ENCODE peak calls at places on chromosomes 4 and X, in five cellular contexts. One of them, this sample, is unnamed.

GRCh38 chr4:80082693-80083092 is 9.7 kb upstream of the ANTXR2 start:
- DNase-seq in CD4-positive, alpha-beta T cell: no peak
- DNase-seq in stimulated activated CD4-positive, alpha-beta T cell treated with anti-CD3 and anti-CD28 coated beads, Interleukin-1b, Interleukin-23, amount 100 ng/mL, for 48 hours: no peak
- DNase-seq in type B pancreatic cell: no peak
- DNase-seq in T-helper 1 cell: no peak
- DNase-seq in this sample: no peak

GRCh38 chr4:184822356-184822755 is 3.4 kb downstream of the ACSL1 start:
- DNase-seq in CD4-positive, alpha-beta T cell: no peak
- DNase-seq in stimulated activated CD4-positive, alpha-beta T cell treated with anti-CD3 and anti-CD28 coated beads, Interleukin-1b, Interleukin-23, amount 100 ng/mL, for 48 hours: no peak
- DNase-seq in type B pancreatic cell: no peak
- DNase-seq in T-helper 1 cell: no peak
- DNase-seq in this sample: no peak

GRCh38 chr4:97152159-97152558 is 991.1 kb downstream of the STPG2 start:
- DNase-seq in CD4-positive, alpha-beta T cell: no peak
- DNase-seq in stimulated activated CD4-positive, alpha-beta T cell treated with anti-CD3 and anti-CD28 coated beads, Interleukin-1b, Interleukin-23, amount 100 ng/mL, for 48 hours: no peak
- DNase-seq in type B pancreatic cell: no peak
- DNase-seq in T-helper 1 cell: no peak
- DNase-seq in this sample: no peak

GRCh38 chrX:154715825-154716224 is 35.1 kb downstream of the GAB3 start:
- DNase-seq in CD4-positive, alpha-beta T cell: no peak
- DNase-seq in stimulated activated CD4-positive, alpha-beta T cell treated with anti-CD3 and anti-CD28 coated beads, Interleukin-1b, Interleukin-23, amount 100 ng/mL, for 48 hours: no peak
- DNase-seq in type B pancreatic cell: no peak
- DNase-seq in T-helper 1 cell: no peak
- DNase-seq in this sample: no peak

GRCh38 chrX:155028749-155029360 is 2.2 kb downstream of the FUNDC2 start:
- DNase-seq in CD4-positive, alpha-beta T cell: no peak
- DNase-seq in stimulated activated CD4-positive, alpha-beta T cell treated with anti-CD3 and anti-CD28 coated beads, Interleukin-1b, Interleukin-23, amount 100 ng/mL, for 48 hours: no peak
- DNase-seq in type B pancreatic cell: no peak
- DNase-seq in T-helper 1 cell: no peak
- DNase-seq in this sample: peak; percentile 4

GRCh38 chrX:108464604-108465003 is 25.0 kb downstream of the COL4A5 start:
- DNase-seq in CD4-positive, alpha-beta T cell: no peak
- DNase-seq in stimulated activated CD4-positive, alpha-beta T cell treated with anti-CD3 and anti-CD28 coated beads, Interleukin-1b, Interleukin-23, amount 100 ng/mL, for 48 hours: no peak
- DNase-seq in type B pancreatic cell: no peak
- DNase-seq in T-helper 1 cell: no peak
- DNase-seq in this sample: no peak

GRCh38 chr4:56731857-56732256 is 50.8 kb upstream of the HOPX start:
- DNase-seq in CD4-positive, alpha-beta T cell: no peak
- DNase-seq in stimulated activated CD4-positive, alpha-beta T cell treated with anti-CD3 and anti-CD28 coated beads, Interleukin-1b, Interleukin-23, amount 100 ng/mL, for 48 hours: no peak
- DNase-seq in type B pancreatic cell: no peak
- DNase-seq in T-helper 1 cell: no peak
- DNase-seq in this sample: peak; percentile 44

GRCh38 chr4:53505947-53506346 is 85.3 kb downstream of the LNX1 start:
- DNase-seq in CD4-positive, alpha-beta T cell: no peak
- DNase-seq in stimulated activated CD4-positive, alpha-beta T cell treated with anti-CD3 and anti-CD28 coated beads, Interleukin-1b, Interleukin-23, amount 100 ng/mL, for 48 hours: no peak
- DNase-seq in type B pancreatic cell: no peak
- DNase-seq in T-helper 1 cell: no peak
- DNase-seq in this sample: no peak

GRCh38 chrX:119272882-119273806 is 37.1 kb downstream of the PGRMC1 start:
- DNase-seq in CD4-positive, alpha-beta T cell: peak; percentile 19
- DNase-seq in stimulated activated CD4-positive, alpha-beta T cell treated with anti-CD3 and anti-CD28 coated beads, Interleukin-1b, Interleukin-23, amount 100 ng/mL, for 48 hours: peak; percentile 65
- DNase-seq in type B pancreatic cell: no peak
- DNase-seq in T-helper 1 cell: peak; percentile 19
- DNase-seq in this sample: peak; percentile 73

GRCh38 chr4:79141530-79141929 is 184.3 kb downstream of the NAA11 start:
- DNase-seq in CD4-positive, alpha-beta T cell: no peak
- DNase-seq in stimulated activated CD4-positive, alpha-beta T cell treated with anti-CD3 and anti-CD28 coated beads, Interleukin-1b, Interleukin-23, amount 100 ng/mL, for 48 hours: no peak
- DNase-seq in type B pancreatic cell: no peak
- DNase-seq in T-helper 1 cell: no peak
- DNase-seq in this sample: no peak

GRCh38 chrX:8848921-8849320 is 47.7 kb upstream of the FAM9A start:
- DNase-seq in CD4-positive, alpha-beta T cell: no peak
- DNase-seq in stimulated activated CD4-positive, alpha-beta T cell treated with anti-CD3 and anti-CD28 coated beads, Interleukin-1b, Interleukin-23, amount 100 ng/mL, for 48 hours: no peak
- DNase-seq in type B pancreatic cell: no peak
- DNase-seq in T-helper 1 cell: no peak
- DNase-seq in this sample: no peak

GRCh38 chrX:16711219-16712115 is 1.0 kb downstream of the CTPS2 start:
- DNase-seq in CD4-positive, alpha-beta T cell: no peak
- DNase-seq in stimulated activated CD4-positive, alpha-beta T cell treated with anti-CD3 and anti-CD28 coated beads, Interleukin-1b, Interleukin-23, amount 100 ng/mL, for 48 hours: no peak
- DNase-seq in type B pancreatic cell: no peak
- DNase-seq in T-helper 1 cell: no peak
- DNase-seq in this sample: peak; percentile 49

GRCh38 chr4:26015133-26015651 is 101.2 kb downstream of the SMIM20 start:
- DNase-seq in CD4-positive, alpha-beta T cell: no peak
- DNase-seq in stimulated activated CD4-positive, alpha-beta T cell treated with anti-CD3 and anti-CD28 coated beads, Interleukin-1b, Interleukin-23, amount 100 ng/mL, for 48 hours: no peak
- DNase-seq in type B pancreatic cell: no peak
- DNase-seq in T-helper 1 cell: no peak
- DNase-seq in this sample: no peak

GRCh38 chr4:37719021-37719420 is 32.8 kb upstream of the RELL1 start:
- DNase-seq in CD4-positive, alpha-beta T cell: no peak
- DNase-seq in stimulated activated CD4-positive, alpha-beta T cell treated with anti-CD3 and anti-CD28 coated beads, Interleukin-1b, Interleukin-23, amount 100 ng/mL, for 48 hours: no peak
- DNase-seq in type B pancreatic cell: no peak
- DNase-seq in T-helper 1 cell: no peak
- DNase-seq in this sample: no peak

GRCh38 chr4:101708640-101709039 is 81.9 kb upstream of the BANK1 start:
- DNase-seq in CD4-positive, alpha-beta T cell: no peak
- DNase-seq in stimulated activated CD4-positive, alpha-beta T cell treated with anti-CD3 and anti-CD28 coated beads, Interleukin-1b, Interleukin-23, amount 100 ng/mL, for 48 hours: no peak
- DNase-seq in type B pancreatic cell: no peak
- DNase-seq in T-helper 1 cell: no peak
- DNase-seq in this sample: no peak

GRCh38 chrX:31609130-31609529 is 537.3 kb upstream of the FTHL17 start:
- DNase-seq in CD4-positive, alpha-beta T cell: no peak
- DNase-seq in stimulated activated CD4-positive, alpha-beta T cell treated with anti-CD3 and anti-CD28 coated beads, Interleukin-1b, Interleukin-23, amount 100 ng/mL, for 48 hours: no peak
- DNase-seq in type B pancreatic cell: no peak
- DNase-seq in T-helper 1 cell: no peak
- DNase-seq in this sample: no peak

GRCh38 chr4:76272091-76272490 is 20.6 kb downstream of the FAM47E start:
- DNase-seq in CD4-positive, alpha-beta T cell: no peak
- DNase-seq in stimulated activated CD4-positive, alpha-beta T cell treated with anti-CD3 and anti-CD28 coated beads, Interleukin-1b, Interleukin-23, amount 100 ng/mL, for 48 hours: no peak
- DNase-seq in type B pancreatic cell: no peak
- DNase-seq in T-helper 1 cell: no peak
- DNase-seq in this sample: no peak

GRCh38 chr4:185717018-185717726 is 94.8 kb downstream of the SORBS2 start:
- DNase-seq in CD4-positive, alpha-beta T cell: no peak
- DNase-seq in stimulated activated CD4-positive, alpha-beta T cell treated with anti-CD3 and anti-CD28 coated beads, Interleukin-1b, Interleukin-23, amount 100 ng/mL, for 48 hours: no peak
- DNase-seq in type B pancreatic cell: no peak
- DNase-seq in T-helper 1 cell: no peak
- DNase-seq in this sample: no peak

GRCh38 chr4:159505275-159505975 is 402.5 kb downstream of the RAPGEF2 start:
- DNase-seq in CD4-positive, alpha-beta T cell: no peak
- DNase-seq in stimulated activated CD4-positive, alpha-beta T cell treated with anti-CD3 and anti-CD28 coated beads, Interleukin-1b, Interleukin-23, amount 100 ng/mL, for 48 hours: no peak
- DNase-seq in type B pancreatic cell: no peak
- DNase-seq in T-helper 1 cell: no peak
- DNase-seq in this sample: no peak

GRCh38 chr4:112876316-112876715 is 173.1 kb upstream of the ANK2 start:
- DNase-seq in CD4-positive, alpha-beta T cell: no peak
- DNase-seq in stimulated activated CD4-positive, alpha-beta T cell treated with anti-CD3 and anti-CD28 coated beads, Interleukin-1b, Interleukin-23, amount 100 ng/mL, for 48 hours: no peak
- DNase-seq in type B pancreatic cell: no peak
- DNase-seq in T-helper 1 cell: no peak
- DNase-seq in this sample: no peak

GRCh38 chr4:157739237-157739636 is 433.6 kb downstream of the GASK1B start:
- DNase-seq in CD4-positive, alpha-beta T cell: no peak
- DNase-seq in stimulated activated CD4-positive, alpha-beta T cell treated with anti-CD3 and anti-CD28 coated beads, Interleukin-1b, Interleukin-23, amount 100 ng/mL, for 48 hours: no peak
- DNase-seq in type B pancreatic cell: no peak
- DNase-seq in T-helper 1 cell: no peak
- DNase-seq in this sample: no peak

GRCh38 chr4:189837462-189837861 is 103.2 kb upstream of the FRG1 start:
- DNase-seq in CD4-positive, alpha-beta T cell: no peak
- DNase-seq in stimulated activated CD4-positive, alpha-beta T cell treated with anti-CD3 and anti-CD28 coated beads, Interleukin-1b, Interleukin-23, amount 100 ng/mL, for 48 hours: no peak
- DNase-seq in type B pancreatic cell: no peak
- DNase-seq in T-helper 1 cell: no peak
- DNase-seq in this sample: no peak

GRCh38 chr4:93788712-93789111 is 39.8 kb upstream of the ATOH1 start:
- DNase-seq in CD4-positive, alpha-beta T cell: no peak
- DNase-seq in stimulated activated CD4-positive, alpha-beta T cell treated with anti-CD3 and anti-CD28 coated beads, Interleukin-1b, Interleukin-23, amount 100 ng/mL, for 48 hours: no peak
- DNase-seq in type B pancreatic cell: no peak
- DNase-seq in T-helper 1 cell: no peak
- DNase-seq in this sample: no peak

GRCh38 chr4:1247811-1248261 is 1.1 kb downstream of the CTBP1 start:
- DNase-seq in CD4-positive, alpha-beta T cell: no peak
- DNase-seq in stimulated activated CD4-positive, alpha-beta T cell treated with anti-CD3 and anti-CD28 coated beads, Interleukin-1b, Interleukin-23, amount 100 ng/mL, for 48 hours: no peak
- DNase-seq in type B pancreatic cell: no peak
- DNase-seq in T-helper 1 cell: no peak
- DNase-seq in this sample: no peak

GRCh38 chr4:8765084-8765483 is 106.6 kb downstream of the HMX1 start:
- DNase-seq in CD4-positive, alpha-beta T cell: no peak
- DNase-seq in stimulated activated CD4-positive, alpha-beta T cell treated with anti-CD3 and anti-CD28 coated beads, Interleukin-1b, Interleukin-23, amount 100 ng/mL, for 48 hours: no peak
- DNase-seq in type B pancreatic cell: no peak
- DNase-seq in T-helper 1 cell: peak; percentile 2
- DNase-seq in this sample: no peak

GRCh38 chr4:101346312-101346561 is 1.1 kb downstream of the PPP3CA start:
- DNase-seq in CD4-positive, alpha-beta T cell: peak; percentile 41
- DNase-seq in stimulated activated CD4-positive, alpha-beta T cell treated with anti-CD3 and anti-CD28 coated beads, Interleukin-1b, Interleukin-23, amount 100 ng/mL, for 48 hours: no peak
- DNase-seq in type B pancreatic cell: no peak
- DNase-seq in T-helper 1 cell: peak; percentile 32
- DNase-seq in this sample: no peak

GRCh38 chrX:21757960-21758359 is at the start of gene SMPX:
- DNase-seq in CD4-positive, alpha-beta T cell: no peak
- DNase-seq in stimulated activated CD4-positive, alpha-beta T cell treated with anti-CD3 and anti-CD28 coated beads, Interleukin-1b, Interleukin-23, amount 100 ng/mL, for 48 hours: no peak
- DNase-seq in type B pancreatic cell: no peak
- DNase-seq in T-helper 1 cell: no peak
- DNase-seq in this sample: no peak

GRCh38 chrX:129665916-129666644 is 11.3 kb upstream of the APLN start:
- DNase-seq in CD4-positive, alpha-beta T cell: no peak
- DNase-seq in stimulated activated CD4-positive, alpha-beta T cell treated with anti-CD3 and anti-CD28 coated beads, Interleukin-1b, Interleukin-23, amount 100 ng/mL, for 48 hours: no peak
- DNase-seq in type B pancreatic cell: peak; percentile 40
- DNase-seq in T-helper 1 cell: no peak
- DNase-seq in this sample: no peak

GRCh38 chrX:71118032-71118984 is at the start of gene MED12:
- DNase-seq in CD4-positive, alpha-beta T cell: peak; percentile 75
- DNase-seq in stimulated activated CD4-positive, alpha-beta T cell treated with anti-CD3 and anti-CD28 coated beads, Interleukin-1b, Interleukin-23, amount 100 ng/mL, for 48 hours: peak; percentile 79
- DNase-seq in type B pancreatic cell: peak; percentile 81
- DNase-seq in T-helper 1 cell: peak; percentile 56
- DNase-seq in this sample: peak; percentile 86

GRCh38 chrX:104659037-104659744 is 93.2 kb downstream of the IL1RAPL2 start:
- DNase-seq in CD4-positive, alpha-beta T cell: no peak
- DNase-seq in stimulated activated CD4-positive, alpha-beta T cell treated with anti-CD3 and anti-CD28 coated beads, Interleukin-1b, Interleukin-23, amount 100 ng/mL, for 48 hours: no peak
- DNase-seq in type B pancreatic cell: no peak
- DNase-seq in T-helper 1 cell: no peak
- DNase-seq in this sample: no peak

GRCh38 chr4:4574792-4575191 is 32.9 kb upstream of the STX18 start:
- DNase-seq in CD4-positive, alpha-beta T cell: no peak
- DNase-seq in stimulated activated CD4-positive, alpha-beta T cell treated with anti-CD3 and anti-CD28 coated beads, Interleukin-1b, Interleukin-23, amount 100 ng/mL, for 48 hours: no peak
- DNase-seq in type B pancreatic cell: no peak
- DNase-seq in T-helper 1 cell: no peak
- DNase-seq in this sample: no peak

GRCh38 chr4:147942729-147943128 is 210.8 kb downstream of the ARHGAP10 start:
- DNase-seq in CD4-positive, alpha-beta T cell: no peak
- DNase-seq in stimulated activated CD4-positive, alpha-beta T cell treated with anti-CD3 and anti-CD28 coated beads, Interleukin-1b, Interleukin-23, amount 100 ng/mL, for 48 hours: no peak
- DNase-seq in type B pancreatic cell: no peak
- DNase-seq in T-helper 1 cell: no peak
- DNase-seq in this sample: no peak

GRCh38 chr4:8549352-8549931 is 30.8 kb upstream of the GPR78 start:
- DNase-seq in CD4-positive, alpha-beta T cell: no peak
- DNase-seq in stimulated activated CD4-positive, alpha-beta T cell treated with anti-CD3 and anti-CD28 coated beads, Interleukin-1b, Interleukin-23, amount 100 ng/mL, for 48 hours: no peak
- DNase-seq in type B pancreatic cell: no peak
- DNase-seq in T-helper 1 cell: no peak
- DNase-seq in this sample: no peak